ENCODE peak calls at places on chromosomes 3 and 15, in six cellular contexts. B is Karpas-422, H is cardiac muscle cell, R is thoracic aorta, A is lower lobe of right lung, Y is GM23248. G is an unnamed sample. For H3K36me3, the result is how much of the 10 kb centered on the place peaks cover.

GRCh38 chr3:5022966-5023776 is 43.9 kb downstream of the BHLHE40 start:
- DNase-seq in Y (peak), A (no peak), H (peak), B (no peak), R (peak), G (no peak)

GRCh38 chr3:147407107-147407494 is 758 bp upstream of the ZIC4 start:
- DNase-seq in B (no peak), A (no peak), R (no peak), H (no peak), Y (no peak), G (no peak)

GRCh38 chr3:190205739-190206138 is 85.0 kb upstream of the P3H2 start:
- DNase-seq in B (no peak), H (peak), Y (peak), R (no peak), A (no peak), G (no peak)

GRCh38 chr3:127406309-127407025 is 118.6 kb upstream of the PRR20G start:
- DNase-seq in Y (peak), R (no peak), H (peak), B (peak), A (no peak), G (no peak)

GRCh38 chr3:101146946-101147345 is 153.7 kb upstream of the ABI3BP start:
- DNase-seq in A (no peak), H (peak), B (no peak), Y (no peak), R (no peak), G (no peak)

GRCh38 chr15:73839699-73840098 is 33.7 kb upstream of the TBC1D21 start:
- DNase-seq in B (no peak), H (no peak), A (no peak), Y (no peak), R (no peak), G (no peak)

GRCh38 chr3:132448211-132448961 is 31.1 kb downstream of the DNAJC13 start:
- DNase-seq in Y (peak), H (peak), R (peak), A (no peak), B (peak), G (peak)

GRCh38 chr3:42486814-42487569 is 15.5 kb upstream of the VIPR1 start:
- DNase-seq in B (no peak), A (no peak), R (no peak), H (no peak), Y (no peak), G (no peak)

GRCh38 chr3:150733936-150734794 is 28.8 kb downstream of the SIAH2 start:
- DNase-seq in R (no peak), H (peak), A (no peak), B (no peak), Y (no peak), G (no peak)

GRCh38 chr15:59904450-59904979 is 99.6 kb upstream of the FOXB1 start:
- DNase-seq in R (no peak), H (no peak), A (no peak), B (no peak), Y (no peak), G (no peak)

DNA sequence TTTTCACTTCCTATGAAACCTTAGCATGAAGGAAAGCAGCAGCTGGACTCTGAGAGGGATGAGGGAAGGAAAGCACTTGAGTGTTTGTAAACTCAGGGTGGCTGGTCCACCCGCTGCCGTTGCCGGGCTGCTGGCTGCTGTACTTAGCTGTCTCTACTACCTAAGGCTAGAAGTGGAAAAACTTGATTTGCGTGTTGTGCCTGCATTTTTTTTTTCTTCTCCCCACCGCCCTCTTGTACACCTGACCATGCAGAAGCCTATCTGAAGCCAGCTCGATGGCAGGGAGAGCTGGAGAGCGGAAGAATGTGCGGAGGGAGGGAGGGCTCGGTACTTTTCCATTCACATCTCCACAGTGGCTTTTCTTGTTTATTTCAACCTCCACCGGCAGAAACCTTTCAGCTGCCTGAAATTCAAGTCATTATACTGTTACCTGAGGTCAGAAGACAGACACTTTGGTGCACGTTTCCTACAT is 4.8 kb upstream of the BCL6 start:
- DNase-seq in R (no peak), A (peak), Y (no peak), B (peak), H (peak), G (no peak)
- H3K4me3 ChIP-seq in R (peak), A (peak), Y (no peak), B (peak), H (peak), G (no peak)

GRCh38 chr3:123094492-123094891 is 27.7 kb downstream of the PDIA5 start:
- DNase-seq in R (no peak), Y (no peak), H (no peak), A (no peak), B (no peak), G (no peak)
- H3K36me3 ChIP-seq in R (under half), Y (under half), H (under half), A (under half), B (under half), G (half or more)

GRCh38 chr3:142374687-142375086 is 73.2 kb downstream of the XRN1 start:
- DNase-seq in R (no peak), A (no peak), B (no peak), Y (no peak), H (no peak), G (no peak)
- H3K4me3 ChIP-seq in R (no peak), A (no peak), B (no peak), Y (no peak), H (no peak), G (no peak)

DNA sequence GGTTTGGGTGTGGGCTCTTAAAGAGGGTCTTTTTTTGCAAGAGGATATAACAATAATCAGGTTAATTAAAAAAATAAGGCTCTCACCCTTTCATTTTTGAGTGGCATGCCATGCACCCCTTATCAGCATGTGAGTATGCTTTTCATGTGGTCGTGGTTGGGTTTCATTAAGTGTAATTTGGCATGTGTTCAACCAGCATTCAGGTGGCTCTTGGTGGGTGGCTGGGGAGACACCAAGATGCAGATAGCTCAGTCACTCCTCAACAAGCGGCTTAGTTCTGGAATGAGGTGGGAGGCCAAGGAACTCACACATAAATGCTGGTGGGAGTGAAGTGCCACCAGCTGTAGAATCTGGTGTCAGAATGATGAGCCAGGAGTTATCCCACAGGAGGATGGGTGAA is 66.8 kb downstream of the FLNB start:
- DNase-seq in A (no peak), Y (no peak), R (no peak), B (no peak), H (no peak), G (no peak)
- H3K36me3 ChIP-seq in A (under half), Y (under half), R (under half), B (under half), H (under half), G (under half)

G was measured in tibial nerve.